ENCODE peak calls at places on chromosomes 6 and 20, in four cellular contexts. G is nephron progenitor cell, Z is GM10248, F is A549. L is an unnamed sample.
A peak's percentile ranks its signal among the peaks of the same experiment; 100 is the strongest.

GRCh38 chr20:2693996-2694471 is 1.5 kb downstream of the EBF4 start:
- DNase-seq in G (peak; percentile 49), Z (no peak), F (no peak), L (no peak)

GRCh38 chr20:51910202-51911050 is 108.1 kb upstream of the SALL4 start:
- DNase-seq in G (no peak), F (peak; percentile 88), Z (no peak), L (no peak)

GRCh38 chr20:61724376-61724775 is 341.3 kb downstream of the TAF4 start:
- DNase-seq in Z (no peak), F (peak; percentile 36), G (peak; percentile 27), L (no peak)

GRCh38 chr6:167898673-167899311 is 72.1 kb downstream of the AFDN start:
- DNase-seq in F (peak; percentile 41), Z (peak; percentile 32), G (no peak), L (peak; percentile 8)

GRCh38 chr6:20426177-20427082 is 24.8 kb downstream of the E2F3 start:
- DNase-seq in Z (no peak), G (no peak), F (no peak), L (no peak)

GRCh38 chr6:47535316-47536046 is 57.9 kb downstream of the CD2AP start:
- DNase-seq in Z (no peak), F (no peak), G (no peak), L (no peak)

GRCh38 chr6:117840541-117840983 is 66.5 kb upstream of the SLC35F1 start:
- DNase-seq in F (peak; percentile 53), G (peak; percentile 12), Z (peak; percentile 24), L (no peak)

GRCh38 chr6:170404036-170404435 is 97.5 kb downstream of the FAM120B start:
- DNase-seq in G (no peak), Z (no peak), F (no peak), L (no peak)

GRCh38 chr6:125789576-125790402 is 971 bp upstream of the NCOA7 start:
- DNase-seq in G (peak; percentile 24), Z (peak; percentile 35), F (peak; percentile 62), L (no peak)

GRCh38 chr6:144008501-144009245 is 614 bp upstream of the PLAGL1 start:
- DNase-seq in G (no peak), Z (no peak), F (peak; percentile 7), L (no peak)

GRCh38 chr20:32278199-32278643 is 770 bp downstream of the KIF3B start:
- DNase-seq in G (no peak), Z (peak; percentile 65), F (no peak), L (no peak)

GRCh38 chr6:135901776-135902524 is 50.4 kb downstream of the PDE7B start:
- DNase-seq in G (no peak), Z (no peak), F (no peak), L (peak; percentile 65)

GRCh38 chr6:149140137-149140909 is 177.2 kb upstream of the TAB2 start:
- DNase-seq in Z (peak; percentile 42), F (no peak), G (no peak), L (no peak)

GRCh38 chr6:39909701-39910100 is 24.6 kb downstream of the MOCS1 start:
- DNase-seq in F (no peak), G (no peak), Z (no peak), L (no peak)

GRCh38 chr20:60482609-60483008 is 524.4 kb downstream of the CDH26 start:
- DNase-seq in G (no peak), F (no peak), Z (no peak), L (peak; percentile 8)

GRCh38 chr6:44775121-44775520 is 387.6 kb downstream of the CDC5L start:
- DNase-seq in F (no peak), G (no peak), Z (no peak), L (no peak)

GRCh38 chr20:40493071-40493470 is 196.0 kb downstream of the MAFB start:
- DNase-seq in F (no peak), G (no peak), Z (no peak), L (peak; percentile 48)

GRCh38 chr20:34404803-34405202 is 41.7 kb downstream of the ITCH start:
- DNase-seq in G (no peak), Z (no peak), F (no peak), L (no peak)

GRCh38 chr6:73830119-73830518 is 134.1 kb downstream of the CD109 start:
- DNase-seq in G (no peak), Z (no peak), F (no peak), L (no peak)

GRCh38 chr6:134982161-134982560 is 32.3 kb upstream of the ALDH8A1 start:
- DNase-seq in F (no peak), Z (no peak), G (no peak), L (no peak)

GRCh38 chr6:121436966-121437756 is 1.7 kb downstream of the GJA1 start:
- DNase-seq in Z (no peak), G (peak; percentile 64), F (peak; percentile 54), L (peak; percentile 16)

GRCh38 chr6:146041282-146041681 is 12.4 kb downstream of the GRM1 start:
- DNase-seq in G (peak; percentile 27), Z (no peak), F (peak; percentile 22), L (no peak)

GRCh38 chr6:139252018-139252390 is 39.8 kb downstream of the TXLNB start:
- DNase-seq in Z (no peak), F (no peak), G (no peak), L (no peak)

GRCh38 chr6:22036267-22036666 is 260.6 kb downstream of the PRL start:
- DNase-seq in F (peak; percentile 82), Z (no peak), G (peak; percentile 33), L (no peak)

GRCh38 chr20:30168025-30168799 is 1089.3 kb upstream of the DEFB115 start:
- DNase-seq in G (no peak), Z (no peak), F (no peak), L (no peak)

GRCh38 chr6:147662639-147663038 is 154.1 kb downstream of the SAMD5 start:
- DNase-seq in G (no peak), Z (no peak), F (no peak), L (no peak)

GRCh38 chr6:147664092-147664491 is 155.6 kb downstream of the SAMD5 start:
- DNase-seq in Z (no peak), G (no peak), F (no peak), L (no peak)

GRCh38 chr6:147667082-147667481 is 158.6 kb downstream of the SAMD5 start:
- DNase-seq in F (no peak), Z (no peak), G (no peak), L (no peak)

GRCh38 chr6:147660334-147661311 is 152.1 kb downstream of the SAMD5 start:
- DNase-seq in G (no peak), F (no peak), Z (no peak), L (no peak)

DNA sequence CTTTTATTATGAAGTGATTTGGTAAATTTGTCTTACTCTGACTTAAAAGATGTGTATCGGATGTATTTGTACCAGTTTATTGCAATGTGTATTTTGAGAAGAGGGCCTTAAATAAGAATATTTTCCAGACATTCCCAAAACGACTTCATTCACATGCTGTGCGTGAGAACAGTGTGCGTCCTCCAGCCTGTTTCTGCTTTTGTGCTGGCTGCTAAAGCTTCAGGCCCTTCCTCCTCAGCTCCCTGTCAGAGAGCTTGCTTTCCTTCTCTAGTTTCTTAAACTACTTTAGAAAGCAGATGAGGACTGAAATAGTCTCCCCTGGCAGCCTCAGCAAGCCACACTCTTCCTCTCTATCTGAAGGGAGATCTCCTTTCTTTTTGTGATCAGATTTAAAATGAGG is 157.8 kb downstream of the SAMD5 start:
- DNase-seq in Z (no peak), G (no peak), F (no peak), L (no peak)
- TF ChIP-seq CTCF in Z (no peak), G (no peak), F (no peak), L (no peak)

DNA sequence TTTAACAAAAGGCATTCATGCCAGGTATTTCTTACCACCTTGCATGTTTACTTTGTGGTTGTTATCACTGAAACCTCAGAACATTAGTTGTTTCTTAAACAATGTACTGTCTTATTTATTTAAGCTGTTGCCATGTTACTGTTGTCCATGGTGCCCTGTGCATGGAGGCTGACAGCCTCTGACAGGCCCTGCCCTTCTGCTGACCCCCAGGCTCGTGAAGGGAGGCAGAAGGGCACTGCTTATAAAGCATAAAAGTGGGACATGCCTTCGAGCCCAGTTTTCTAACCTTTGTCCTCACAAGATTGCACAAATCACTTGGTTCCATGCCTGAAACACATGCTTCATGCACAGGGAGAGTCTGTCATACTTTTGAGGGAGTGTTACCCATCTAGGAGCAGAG is 46.7 kb upstream of the CLIC5 start:
- DNase-seq in F (no peak), Z (no peak), G (no peak), L (no peak)
- TF ChIP-seq CTCF in F (no peak), Z (no peak), G (no peak), L (no peak)

DNA sequence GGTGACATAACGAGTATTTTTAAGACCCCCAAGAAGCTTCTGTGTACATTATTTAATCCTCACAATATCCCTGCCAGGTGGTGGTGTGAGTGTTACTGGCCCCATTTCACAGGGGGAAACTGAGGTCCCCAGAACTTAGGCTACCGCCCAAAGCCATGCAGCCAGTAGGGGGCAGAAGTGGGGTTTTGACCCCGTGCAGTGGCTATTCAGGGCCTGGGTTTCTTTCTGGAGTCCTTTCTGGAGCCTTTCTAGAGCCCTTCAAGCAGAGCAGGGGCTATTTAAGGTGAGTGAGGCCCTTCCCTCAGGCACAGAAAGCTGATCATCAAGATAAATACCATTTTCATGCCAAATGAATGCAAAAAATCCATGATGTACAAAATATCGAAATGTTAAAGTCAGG is 59.0 kb downstream of the CTCFL start:
- DNase-seq in G (no peak), Z (no peak), F (no peak), L (no peak)
- TF ChIP-seq CTCF in G (no peak), Z (peak; percentile 29), F (no peak), L (no peak)

GRCh38 chr6:109690740-109691687 is at the start of the genes AK9 and FIG4:
- DNase-seq in F (peak; percentile 86), G (peak; percentile 93), Z (peak; percentile 92), L (peak; percentile 71)
- TF ChIP-seq CTCF in F (no peak), G (no peak), Z (peak; percentile 24), L (peak; percentile 49)

DNA sequence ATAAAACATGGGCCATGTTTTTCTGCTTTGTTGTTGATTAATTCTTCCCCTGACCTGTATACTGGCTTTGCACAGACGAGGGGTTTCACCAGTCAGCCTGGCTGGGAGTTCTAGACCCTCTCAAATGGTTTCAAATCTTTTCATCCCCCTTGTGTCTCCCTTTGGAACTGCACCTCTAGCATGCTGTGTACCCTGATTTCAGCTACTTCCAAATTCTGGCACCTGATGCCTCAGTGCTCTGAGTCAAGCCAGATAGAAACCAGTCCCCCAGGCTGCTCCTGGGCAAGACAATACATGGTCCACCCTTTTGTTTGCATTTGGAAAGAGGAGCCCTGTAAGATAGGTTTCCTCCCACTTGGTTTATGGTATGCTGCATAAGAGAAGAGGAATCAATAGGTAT is 290.2 kb downstream of the BTBD3 start:
- DNase-seq in F (peak; percentile 45), G (peak; percentile 41), Z (no peak), L (no peak)
- TF ChIP-seq CTCF in F (no peak), G (peak; percentile 57), Z (no peak), L (peak; percentile 69)

DNA sequence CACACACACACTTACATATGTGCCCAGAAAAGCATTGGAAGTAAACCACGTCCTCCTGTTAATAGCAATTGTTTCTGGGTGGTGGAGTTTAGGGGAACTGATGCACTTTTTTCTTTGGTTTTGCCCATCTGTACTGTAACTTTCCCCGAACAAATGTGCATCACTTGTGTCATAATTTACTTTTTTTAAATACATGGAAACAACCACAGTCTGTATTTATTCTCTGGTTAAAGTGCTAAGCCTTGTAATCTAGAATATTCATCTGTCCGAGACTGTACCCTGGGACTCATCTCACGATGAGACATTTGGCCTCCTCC is 61.5 kb upstream of the CD93 start:
- DNase-seq in G (no peak), Z (no peak), F (no peak), L (no peak)
- TF ChIP-seq CTCF in G (no peak), Z (no peak), F (no peak), L (no peak)

L was measured in AG09319.